ENCODE peak calls at places on chromosomes 1 and 21, in seven cellular contexts. Z, T, F, A, J, Q and N are unnamed samples.

GRCh38 chr21:26708223-26708800 is 135.2 kb upstream of the CYYR1 start:
- ATAC-seq in Z (no peak), T (no peak), F (no peak), A (no peak), J (no peak), Q (no peak), N (no peak)

GRCh38 chr1:159791461-159791860 is 10.7 kb downstream of the DUSP23 start:
- ATAC-seq in Z (no peak), T (no peak), F (no peak), A (no peak), J (no peak), Q (no peak), N (no peak)

GRCh38 chr1:211609120-211610024 is 30.4 kb upstream of the SLC30A1 start:
- ATAC-seq in Z (no peak), T (no peak), F (no peak), A (no peak), J (no peak), Q (no peak), N (no peak)

GRCh38 chr1:209323743-209324142 is 259.8 kb upstream of the CAMK1G start:
- ATAC-seq in Z (no peak), T (no peak), F (no peak), A (no peak), J (no peak), Q (no peak), N (peak)

GRCh38 chr1:243354511-243355153 is 98.8 kb downstream of the SDCCAG8 start:
- ATAC-seq in Z (peak), T (no peak), F (no peak), A (no peak), J (no peak), Q (no peak), N (no peak)

GRCh38 chr1:233140974-233141373 is 154.6 kb downstream of the PCNX2 start:
- ATAC-seq in Z (peak), T (no peak), F (no peak), A (no peak), J (no peak), Q (no peak), N (no peak)

GRCh38 chr21:28228624-28228995 is 764.1 kb downstream of the LTN1 start:
- ATAC-seq in Z (no peak), T (no peak), F (no peak), A (no peak), J (no peak), Q (no peak), N (no peak)

GRCh38 chr1:99650773-99651437 is 5.0 kb downstream of the PALMD start:
- ATAC-seq in Z (peak), T (no peak), F (no peak), A (no peak), J (no peak), Q (no peak), N (peak)

GRCh38 chr1:156062189-156062588 is 1.2 kb downstream of the RAB25 start:
- ATAC-seq in Z (no peak), T (no peak), F (no peak), A (no peak), J (no peak), Q (no peak), N (peak)

GRCh38 chr1:211935448-211935970 is 99.8 kb downstream of the INTS7 start:
- ATAC-seq in Z (no peak), T (no peak), F (no peak), A (peak), J (no peak), Q (no peak), N (no peak)

GRCh38 chr1:195951313-195951712 is 656.9 kb downstream of the KCNT2 start:
- ATAC-seq in Z (no peak), T (no peak), F (no peak), A (no peak), J (no peak), Q (no peak), N (no peak)

GRCh38 chr1:197637406-197637805 is 137.9 kb downstream of the DENND1B start:
- ATAC-seq in Z (peak), T (no peak), F (peak), A (no peak), J (no peak), Q (no peak), N (no peak)

GRCh38 chr1:201405484-201405831 is 6.3 kb upstream of the LAD1 start:
- ATAC-seq in Z (no peak), T (no peak), F (no peak), A (no peak), J (no peak), Q (no peak), N (no peak)

GRCh38 chr1:59596956-59597355 is 217.8 kb upstream of the HOOK1 start:
- ATAC-seq in Z (no peak), T (no peak), F (no peak), A (no peak), J (no peak), Q (no peak), N (no peak)

GRCh38 chr1:246565751-246566127 is 322 bp downstream of the TFB2M start:
- ATAC-seq in Z (no peak), T (peak), F (peak), A (no peak), J (peak), Q (no peak), N (peak)

GRCh38 chr21:41141031-41141457 is 26.9 kb upstream of the BACE2 start:
- ATAC-seq in Z (no peak), T (no peak), F (no peak), A (no peak), J (no peak), Q (no peak), N (no peak)

GRCh38 chr1:236144446-236145150 is 2.3 kb downstream of the GPR137B start:
- ATAC-seq in Z (peak), T (no peak), F (no peak), A (no peak), J (no peak), Q (no peak), N (no peak)

GRCh38 chr21:37915941-37916794 is at the start of gene KCNJ6:
- ATAC-seq in Z (peak), T (no peak), F (peak), A (no peak), J (peak), Q (no peak), N (peak)

GRCh38 chr1:158942490-158942889 is 11.1 kb downstream of the PYHIN1 start:
- ATAC-seq in Z (no peak), T (no peak), F (no peak), A (no peak), J (no peak), Q (no peak), N (no peak)

GRCh38 chr1:112992780-112993179 is 36.8 kb upstream of the SLC16A1 start:
- ATAC-seq in Z (no peak), T (no peak), F (no peak), A (no peak), J (no peak), Q (no peak), N (no peak)

GRCh38 chr1:89834078-89834704 is 13.4 kb downstream of the LRRC8D start:
- ATAC-seq in Z (no peak), T (no peak), F (peak), A (no peak), J (no peak), Q (no peak), N (no peak)

GRCh38 chr1:169156537-169156936 is 50.0 kb downstream of the ATP1B1 start:
- ATAC-seq in Z (no peak), T (no peak), F (no peak), A (no peak), J (no peak), Q (no peak), N (no peak)

GRCh38 chr1:114535401-114535800 is 24.4 kb upstream of the TRIM33 start:
- ATAC-seq in Z (no peak), T (no peak), F (no peak), A (no peak), J (no peak), Q (no peak), N (no peak)

GRCh38 chr1:40153073-40153770 is 8.0 kb upstream of the RLF start:
- ATAC-seq in Z (peak), T (peak), F (no peak), A (peak), J (no peak), Q (peak), N (peak)

GRCh38 chr1:228737613-228738012 is 2.3 kb downstream of the RHOU start:
- ATAC-seq in Z (peak), T (no peak), F (no peak), A (no peak), J (no peak), Q (no peak), N (no peak)

GRCh38 chr1:152880907-152881306 is 2.8 kb downstream of the SMCP start:
- ATAC-seq in Z (no peak), T (no peak), F (no peak), A (no peak), J (no peak), Q (no peak), N (peak)

GRCh38 chr1:214476958-214477870 is 74.2 kb downstream of the PTPN14 start:
- ATAC-seq in Z (no peak), T (no peak), F (no peak), A (no peak), J (no peak), Q (no peak), N (peak)

GRCh38 chr1:153277852-153278251 is 18.4 kb downstream of the LORICRIN start:
- ATAC-seq in Z (no peak), T (peak), F (no peak), A (peak), J (no peak), Q (peak), N (peak)

GRCh38 chr1:228416217-228416971 is at the start of gene TRIM17:
- ATAC-seq in Z (peak), T (no peak), F (peak), A (peak), J (peak), Q (peak), N (peak)

GRCh38 chr1:200974711-200975110 is 48.8 kb downstream of the KIF21B start:
- ATAC-seq in Z (no peak), T (no peak), F (no peak), A (no peak), J (no peak), Q (no peak), N (no peak)